ENCODE peak calls at places on chromosomes 5 and 9, in nine cellular contexts. M is A549, J is T follicular helper cell, F is left ventricle myocardium inferior, E is A673, W is A172, P is GOT3, H is endothelial cell, V is HAP-1. A is an unnamed sample.
A peak's percentile ranks its signal among the peaks of the same experiment; 100 is the strongest.

GRCh38 chr9:77457916-77458592 is 190.1 kb downstream of the GNA14 start:
- DNase-seq in H (peak; percentile 71), V (peak; percentile 83), F (peak; percentile 26), E (peak; percentile 94), W (peak; percentile 80), J (peak; percentile 35), M (peak; percentile 72), P (no peak), A (peak; percentile 58)

GRCh38 chr5:31213676-31214638 is 20.5 kb downstream of the CDH6 start:
- DNase-seq in F (no peak), P (no peak), J (no peak), E (no peak), V (no peak), M (no peak), W (no peak), H (no peak), A (no peak)

GRCh38 chr5:177447066-177447610 is 524 bp downstream of the PRR7 start:
- DNase-seq in M (peak; percentile 64), V (peak; percentile 84), F (no peak), W (peak; percentile 67), J (peak; percentile 79), P (peak; percentile 58), E (peak; percentile 52), H (peak; percentile 53), A (peak; percentile 62)

GRCh38 chr5:56085205-56085604 is 90.4 kb upstream of the IL6ST start:
- DNase-seq in J (no peak), F (no peak), E (no peak), P (no peak), W (peak; percentile 76), H (no peak), M (no peak), V (no peak), A (no peak)

GRCh38 chr9:124749811-124750210 is 21.3 kb downstream of the NR6A1 start:
- DNase-seq in H (no peak), V (no peak), E (no peak), W (no peak), M (no peak), F (no peak), J (no peak), P (no peak), A (no peak)

GRCh38 chr5:61701877-61702602 is 370.0 kb downstream of the ZSWIM6 start:
- DNase-seq in F (no peak), W (no peak), E (no peak), J (no peak), V (no peak), M (no peak), H (no peak), P (no peak), A (no peak)

GRCh38 chr9:91864372-91864771 is 85.7 kb downstream of the ROR2 start:
- DNase-seq in V (no peak), J (no peak), P (no peak), W (no peak), H (no peak), M (no peak), E (no peak), F (no peak), A (no peak)

GRCh38 chr5:80318212-80318611 is 1.6 kb upstream of the SPZ1 start:
- DNase-seq in M (no peak), W (no peak), P (no peak), H (no peak), J (no peak), V (no peak), E (peak; percentile 56), F (no peak), A (no peak)

GRCh38 chr9:21144620-21145019 is 3.0 kb upstream of the IFNW1 start:
- DNase-seq in V (no peak), E (no peak), F (no peak), J (no peak), H (no peak), P (no peak), M (no peak), W (no peak), A (no peak)

GRCh38 chr5:10552183-10553143 is 11.4 kb upstream of the ANKRD33B start:
- DNase-seq in H (no peak), W (peak; percentile 80), V (no peak), J (no peak), M (no peak), P (no peak), F (no peak), E (no peak), A (no peak)

GRCh38 chr9:97934321-97935115 is 3.5 kb downstream of the HEMGN start:
- DNase-seq in E (peak; percentile 12), H (no peak), M (no peak), J (no peak), F (no peak), V (peak; percentile 9), W (no peak), P (no peak), A (no peak)

GRCh38 chr9:137453643-137454081 is 5.5 kb downstream of the NSMF start:
- DNase-seq in M (peak; percentile 43), F (peak; percentile 75), H (peak; percentile 78), V (peak; percentile 76), J (peak; percentile 54), W (no peak), P (no peak), E (peak; percentile 62), A (peak; percentile 85)

A was measured in HuH-7.